ENCODE peak calls at places on chromosomes 11 and 22, in four cellular contexts. X, A, E and J are unnamed samples.

GRCh38 chr11:114208371-114208770 is 87.8 kb upstream of the NNMT start:
- DNase-seq in E (no peak), X (peak; percentile 20), A (no peak), J (no peak)

GRCh38 chr11:121651267-121651625 is 198.5 kb upstream of the SORL1-AS1 start:
- DNase-seq in X (no peak), A (no peak), E (no peak), J (peak; percentile 22)

GRCh38 chr11:95450547-95451123 is 219.6 kb upstream of the SESN3 start:
- DNase-seq in E (no peak), A (no peak), X (no peak), J (no peak)

GRCh38 chr22:30875481-30876215 is 92.9 kb downstream of the MORC2 start:
- DNase-seq in X (no peak), E (no peak), A (no peak), J (no peak)

GRCh38 chr11:122524532-122524882 is 131.0 kb upstream of the UBASH3B start:
- DNase-seq in A (no peak), E (no peak), X (no peak), J (no peak)

GRCh38 chr22:46984751-46985506 is 222.5 kb downstream of the TBC1D22A start:
- DNase-seq in X (no peak), E (no peak), A (peak; percentile 40), J (no peak)

GRCh38 chr11:119067371-119068222 is at the start of gene VPS11:
- DNase-seq in E (peak; percentile 99), X (peak; percentile 96), A (peak; percentile 99), J (peak; percentile 97)

GRCh38 chr11:47185305-47186075 is 744 bp downstream of the PACSIN3 start:
- DNase-seq in A (peak; percentile 76), X (no peak), E (peak; percentile 39), J (no peak)

GRCh38 chr11:44775366-44776356 is 48.9 kb downstream of the TSPAN18 start:
- DNase-seq in A (peak; percentile 71), X (peak; percentile 35), E (peak; percentile 66), J (peak; percentile 57)

GRCh38 chr11:107710301-107710700 is 1.6 kb downstream of the SLN start:
- DNase-seq in X (no peak), A (no peak), E (no peak), J (no peak)

GRCh38 chr11:107706531-107706930 is 5.3 kb downstream of the SLN start:
- DNase-seq in X (no peak), E (no peak), A (no peak), J (no peak)

GRCh38 chr11:107707128-107707760 is 4.6 kb downstream of the SLN start:
- DNase-seq in A (no peak), E (no peak), X (no peak), J (no peak)

GRCh38 chr11:107707807-107708206 is 4.0 kb downstream of the SLN start:
- DNase-seq in X (no peak), A (no peak), E (no peak), J (no peak)

GRCh38 chr11:107708787-107709186 is 3.1 kb downstream of the SLN start:
- DNase-seq in E (no peak), A (no peak), X (no peak), J (no peak)
- H3K4me3 ChIP-seq in E (no peak overlapping the region), A (no peak overlapping the region), X (no peak overlapping the region), J (no peak overlapping the region)

GRCh38 chr11:64536396-64536935 is 54.6 kb upstream of the SLC22A12 start:
- DNase-seq in E (no peak), A (no peak), X (no peak), J (no peak)
- H3K27ac ChIP-seq in E (no peak overlapping the region), A (no peak overlapping the region), X (no peak overlapping the region), J (no peak overlapping the region)

GRCh38 chr22:45969801-45970464 is 7.0 kb downstream of the WNT7B start:
- DNase-seq in X (no peak), A (no peak), E (no peak), J (no peak)
- H3K4me3 ChIP-seq in X (no peak overlapping the region), A (no peak overlapping the region), E (no peak overlapping the region), J (no peak overlapping the region)

GRCh38 chr22:23184100-23184763 is 3.9 kb downstream of the BCR start:
- DNase-seq in A (no peak), X (no peak), E (no peak), J (no peak)
- H3K27ac ChIP-seq in A (no peak overlapping the region), X (peak overlapping the region; percentile 10), E (no peak overlapping the region), J (peak overlapping the region; percentile 74)

GRCh38 chr11:130449996-130450419 is 1.6 kb downstream of the ADAMTS15 start:
- DNase-seq in A (peak; percentile 58), X (no peak), E (peak; percentile 77), J (no peak)

GRCh38 chr11:130451261-130452019 is 3.0 kb downstream of the ADAMTS15 start:
- DNase-seq in E (no peak), A (no peak), X (no peak), J (no peak)

GRCh38 chr11:130448039-130448415 is 418 bp upstream of the ADAMTS15 start:
- DNase-seq in A (no peak), X (no peak), E (no peak), J (no peak)

GRCh38 chr11:130448416-130449068 is at the start of gene ADAMTS15:
- DNase-seq in E (peak; percentile 75), A (peak; percentile 76), X (no peak), J (peak; percentile 62)

DNA sequence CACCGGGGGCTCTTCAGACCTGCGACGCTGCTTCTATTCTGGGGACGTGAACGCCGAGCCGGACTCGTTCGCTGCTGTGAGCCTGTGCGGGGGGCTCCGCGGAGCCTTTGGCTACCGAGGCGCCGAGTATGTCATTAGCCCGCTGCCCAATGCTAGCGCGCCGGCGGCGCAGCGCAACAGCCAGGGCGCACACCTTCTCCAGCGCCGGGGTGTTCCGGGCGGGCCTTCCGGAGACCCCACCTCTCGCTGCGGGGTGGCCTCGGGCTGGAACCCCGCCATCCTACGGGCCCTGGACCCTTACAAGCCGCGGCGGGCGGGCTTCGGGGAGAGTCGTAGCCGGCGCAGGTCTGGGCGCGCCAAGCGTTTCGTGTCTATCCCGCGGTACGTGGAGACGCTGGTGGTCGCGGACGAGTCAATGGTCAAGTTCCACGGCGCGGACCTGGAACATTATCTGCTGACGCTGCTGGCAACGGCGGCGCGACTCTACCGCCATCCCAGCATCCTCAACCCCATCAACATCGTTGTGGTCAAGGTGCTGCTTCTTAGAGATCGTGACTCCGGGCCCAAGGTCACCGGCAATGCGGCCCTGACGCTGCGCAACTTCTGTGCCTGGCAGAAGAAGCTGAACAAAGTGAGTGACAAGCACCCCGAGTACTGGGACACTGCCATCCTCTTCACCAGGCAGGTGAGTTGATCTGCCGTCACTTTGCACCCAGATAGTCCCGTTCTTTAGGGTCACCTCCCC is 973 bp downstream of the ADAMTS15 start:
- DNase-seq in X (no peak), A (no peak), E (no peak), J (no peak)
- H3K4me3 ChIP-seq in X (no peak overlapping the region), A (no peak overlapping the region), E (peak overlapping the region; percentile 68), J (no peak overlapping the region)

DNA sequence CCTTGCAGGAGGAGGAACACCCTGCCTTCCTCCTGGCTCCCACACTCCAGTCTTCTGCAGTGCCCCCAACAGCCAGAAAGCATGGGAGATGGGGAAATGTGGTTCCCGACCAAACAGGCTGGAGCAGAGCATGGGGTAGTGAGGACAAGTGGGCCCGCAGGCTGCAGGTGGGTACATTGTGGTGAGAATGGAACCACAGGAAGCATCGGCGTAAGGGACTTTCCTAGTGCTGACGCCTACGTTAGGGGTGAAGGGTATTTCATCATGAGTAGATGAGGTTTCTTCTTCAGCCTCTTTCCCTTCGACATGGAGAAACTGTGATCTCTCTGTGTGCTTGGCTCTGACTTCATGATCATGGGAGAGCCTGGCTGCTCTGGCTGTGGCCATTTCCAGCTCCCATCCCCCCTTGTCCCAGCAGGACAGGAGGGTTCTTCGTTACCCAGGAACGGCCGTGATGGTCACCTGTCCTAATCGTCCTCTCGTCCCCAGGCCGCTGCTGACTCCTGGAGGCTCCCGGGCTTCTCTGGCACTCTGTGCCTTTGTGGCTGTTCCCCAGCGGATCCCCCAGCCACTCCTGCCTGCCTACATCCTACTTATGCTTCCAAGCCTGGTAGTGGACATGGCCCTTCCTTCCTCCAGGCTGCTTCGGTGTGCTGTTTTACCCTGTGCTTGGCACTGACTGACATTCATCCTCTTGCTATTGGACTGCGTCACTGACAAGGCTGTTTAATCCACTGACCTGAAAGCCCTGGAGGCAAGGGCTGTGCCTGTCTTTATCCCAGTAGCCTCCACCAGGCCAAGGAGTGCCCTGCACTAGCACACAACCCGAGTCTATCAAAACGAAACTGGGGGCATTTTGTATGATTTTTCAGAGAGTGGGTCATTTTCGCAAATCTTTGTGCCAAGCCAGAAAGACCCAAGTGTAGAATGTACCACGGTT is 65.2 kb upstream of the CECR2 start:
- DNase-seq in X (peak; percentile 52), E (peak; percentile 21), A (no peak), J (peak; percentile 78)
- H3K27ac ChIP-seq in X (peak overlapping the region; percentile 19), E (no peak overlapping the region), A (no peak overlapping the region), J (peak overlapping the region; percentile 51)

GRCh38 chr11:69012092-69013008 is 696 bp downstream of the MRGPRF start:
- DNase-seq in A (no peak), X (no peak), E (no peak), J (no peak)
- H3K4me3 ChIP-seq in A (no peak overlapping the region), X (no peak overlapping the region), E (peak overlapping the region; percentile 52), J (no peak overlapping the region)

GRCh38 chr22:38272373-38273134 is at the start of gene TMEM184B:
- DNase-seq in A (peak; percentile 86), E (peak; percentile 83), X (peak; percentile 73), J (peak; percentile 77)

GRCh38 chr22:38269466-38269865 is 3.3 kb downstream of the TMEM184B start:
- DNase-seq in A (no peak), X (no peak), E (no peak), J (no peak)

GRCh38 chr22:38271101-38271500 is 1.7 kb downstream of the TMEM184B start:
- DNase-seq in X (no peak), A (no peak), E (no peak), J (no peak)

GRCh38 chr22:38271927-38272372 is 860 bp downstream of the TMEM184B start:
- DNase-seq in X (no peak), E (peak; percentile 69), A (peak; percentile 81), J (peak; percentile 28)

DNA sequence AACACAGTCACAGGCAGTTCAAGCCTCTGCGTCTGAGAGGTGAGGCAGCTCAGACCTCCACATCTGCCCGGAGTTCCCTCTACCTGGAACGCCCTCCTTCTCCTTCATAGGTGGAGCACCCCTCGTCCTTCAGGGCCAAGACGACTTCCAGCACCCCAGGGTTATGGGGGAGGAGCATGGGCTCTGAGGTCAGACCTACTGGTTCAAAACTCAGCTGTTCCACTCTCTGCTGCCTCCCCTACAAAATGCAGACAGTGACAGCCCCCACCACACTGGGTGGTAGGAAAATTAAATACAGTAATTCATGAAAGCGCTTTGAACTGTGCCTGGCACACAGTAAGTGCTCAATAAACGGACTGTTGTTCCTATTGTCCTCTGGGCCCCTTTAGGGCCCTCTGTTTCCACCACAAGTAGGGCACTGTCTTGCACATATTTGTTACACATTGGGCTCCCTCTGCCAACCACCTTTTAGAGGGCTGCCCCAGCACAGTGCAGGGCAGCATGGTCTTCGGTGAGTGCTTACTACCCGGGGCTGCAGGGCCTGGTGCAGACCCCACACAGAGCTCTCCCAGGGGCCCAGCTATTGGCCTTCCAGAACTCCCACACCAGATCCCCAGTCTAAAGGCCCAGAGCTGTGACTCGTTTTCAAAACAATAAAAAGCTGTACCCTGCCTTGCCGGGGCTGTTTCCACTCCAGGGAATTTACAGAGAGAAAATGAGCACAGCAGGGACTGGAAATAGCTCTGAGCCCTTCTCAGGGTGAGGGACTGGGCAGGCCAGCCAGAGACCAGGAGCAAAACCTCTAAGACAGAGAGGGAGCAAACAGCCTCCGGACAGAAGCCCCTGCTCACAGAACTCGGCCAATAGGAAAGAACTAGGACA is 2.5 kb downstream of the TMEM184B start:
- DNase-seq in X (no peak), E (no peak), A (no peak), J (no peak)
- H3K27ac ChIP-seq in X (no peak overlapping the region), E (peak overlapping the region; percentile 92), A (no peak overlapping the region), J (peak overlapping the region; percentile 14)